ENCODE peak calls at places on chromosomes 5 and 9, in five cellular contexts. Y is HepG2, L is H1, K is GM12878, H is K562. V is an unnamed sample.

GRCh38 chr5:120255214-120255613 is 208.9 kb upstream of the PRR16 start:
- DNase-seq in K (no peak), H (no peak), Y (no peak), L (no peak), V (no peak)

GRCh38 chr5:138605254-138605972 is 30.2 kb upstream of the HSPA9 start:
- DNase-seq in Y (no peak), L (no peak), K (peak), H (no peak), V (no peak)

GRCh38 chr5:171494452-171495121 is 75.1 kb downstream of the FGF18 start:
- DNase-seq in H (peak), K (no peak), Y (peak), L (peak), V (peak)

GRCh38 chr9:9942764-9943424 is 669.9 kb downstream of the PTPRD start:
- DNase-seq in L (peak), H (peak), K (peak), Y (peak), V (peak)

GRCh38 chr5:174157048-174157447 is 111.5 kb downstream of the NSG2 start:
- DNase-seq in H (no peak), L (no peak), K (no peak), Y (no peak), V (no peak)

GRCh38 chr9:130642926-130643325 is 21.5 kb upstream of the PRDM12 start:
- DNase-seq in Y (no peak), H (no peak), K (no peak), L (no peak), V (no peak)

GRCh38 chr5:175658299-175659145 is 651 bp downstream of the HRH2 start:
- DNase-seq in Y (no peak), L (peak), H (no peak), K (no peak), V (no peak)

GRCh38 chr9:75200892-75201470 is 112.7 kb downstream of the OSTF1 start:
- DNase-seq in K (no peak), Y (peak), H (peak), L (no peak), V (peak)

GRCh38 chr5:67221487-67222242 is 25.1 kb upstream of the CD180 start:
- DNase-seq in H (no peak), L (no peak), K (no peak), Y (no peak), V (no peak)

GRCh38 chr9:19925674-19926503 is 137.1 kb upstream of the SLC24A2 start:
- DNase-seq in Y (peak), K (peak), H (peak), L (peak), V (peak)

GRCh38 chr5:75192804-75193203 is 43.9 kb downstream of the ANKRD31 start:
- DNase-seq in K (no peak), Y (no peak), H (no peak), L (no peak), V (no peak)

DNA sequence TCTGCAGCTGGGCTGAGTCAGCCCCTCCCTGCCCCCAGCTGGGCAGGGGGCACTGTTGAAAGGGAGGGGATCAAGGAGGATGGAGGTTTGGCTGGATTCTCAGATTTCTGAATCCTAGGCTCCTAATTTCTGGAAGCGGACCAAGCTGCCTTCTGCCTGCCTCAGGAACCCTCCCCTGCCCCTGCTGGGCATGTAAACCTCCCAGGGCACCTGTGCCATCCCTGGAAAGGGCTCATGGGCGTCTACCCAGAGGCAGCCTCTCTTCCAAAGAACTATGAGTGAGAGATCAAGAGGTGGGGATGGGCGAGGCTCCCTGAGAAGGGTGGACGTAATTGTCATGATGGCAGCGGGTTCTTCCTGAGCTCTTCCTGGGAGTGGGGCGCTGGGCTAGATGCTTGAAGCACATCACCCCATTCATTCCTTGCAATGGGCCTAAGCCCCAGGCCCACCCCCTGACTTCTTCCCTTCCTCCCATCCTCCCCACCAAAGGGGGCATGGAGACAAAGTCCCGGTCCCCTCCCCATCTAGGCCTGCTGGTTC is 21.6 kb downstream of the CSF1R start:
- DNase-seq in L (no peak), H (no peak), K (no peak), Y (no peak), V (no peak)
- TF ChIP-seq HDAC2 in L (no peak), H (no peak), K (no peak), Y (no peak), V (no peak)

GRCh38 chr5:143986567-143987242 is 174.7 kb downstream of the HMHB1 start:
- DNase-seq in Y (no peak), H (no peak), K (no peak), L (no peak), V (no peak)
- TF ChIP-seq HDAC2 in Y (no peak), H (no peak), K (no peak), L (no peak), V (no peak)

DNA sequence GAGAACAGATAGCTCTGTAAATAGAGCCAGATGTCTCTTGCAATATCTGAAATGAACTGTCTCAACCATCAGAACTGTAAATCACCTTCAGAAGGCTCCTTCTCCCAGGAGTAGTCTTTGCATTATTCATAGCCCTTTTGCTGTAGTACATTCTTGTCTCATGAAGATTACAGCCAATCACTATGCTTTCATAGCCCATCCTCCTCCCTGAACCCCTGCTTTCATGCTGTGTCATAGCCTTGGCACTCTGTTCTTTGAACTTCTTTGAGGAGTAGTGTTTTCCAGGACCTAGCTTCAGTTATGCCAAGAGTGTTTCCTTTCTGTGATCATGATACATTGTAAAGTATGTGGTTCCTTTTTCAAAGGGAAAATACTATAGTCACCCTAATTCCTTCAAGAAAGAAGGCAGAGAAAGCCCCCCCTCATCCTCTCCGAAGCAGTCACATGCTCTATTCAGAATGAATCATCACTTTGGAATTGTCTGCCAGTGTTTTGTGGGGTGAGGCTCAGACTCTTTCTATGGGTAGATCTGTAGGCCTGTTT is 61.1 kb downstream of the GRIA1 start:
- DNase-seq in H (no peak), Y (no peak), L (no peak), K (no peak), V (peak)
- TF ChIP-seq HDAC2 in H (no peak), Y (no peak), L (no peak), K (no peak), V (no peak)

GRCh38 chr9:127923771-127924170 is 6.8 kb downstream of the PIP5KL1 start:
- DNase-seq in Y (no peak), K (no peak), L (no peak), H (no peak), V (peak)
- TF ChIP-seq HDAC2 in Y (no peak), K (no peak), L (no peak), H (no peak), V (no peak)